ENCODE peak calls at places on chromosomes 16 and 17, in ten cellular contexts. One of them, this sample, is unnamed.

GRCh38 chr16:58196898-58197313 is 1.0 kb downstream of the CSNK2A2 start:
- DNase-seq in stromal cell of bone marrow: peak
- DNase-seq in right atrium auricular region: no peak
- DNase-seq in Daoy: no peak
- DNase-seq in cardiac septum: no peak
- DNase-seq in amniotic stem cell: no peak
- DNase-seq in fibroblast of the conjunctiva: peak
- DNase-seq in tibial artery: no peak
- DNase-seq in glutamatergic neuron: no peak
- DNase-seq in Caco-2: peak
- DNase-seq in this sample: no peak

GRCh38 chr17:68602267-68602644 is 1.1 kb upstream of the FAM20A start:
- DNase-seq in stromal cell of bone marrow: no peak
- DNase-seq in right atrium auricular region: no peak
- DNase-seq in Daoy: no peak
- DNase-seq in cardiac septum: no peak
- DNase-seq in amniotic stem cell: no peak
- DNase-seq in fibroblast of the conjunctiva: no peak
- DNase-seq in tibial artery: no peak
- DNase-seq in glutamatergic neuron: no peak
- DNase-seq in Caco-2: no peak
- DNase-seq in this sample: no peak

GRCh38 chr17:81349397-81350319 is 45.6 kb upstream of the BAHCC1 start:
- DNase-seq in stromal cell of bone marrow: no peak
- DNase-seq in right atrium auricular region: no peak
- DNase-seq in Daoy: peak
- DNase-seq in cardiac septum: no peak
- DNase-seq in amniotic stem cell: no peak
- DNase-seq in fibroblast of the conjunctiva: no peak
- DNase-seq in tibial artery: no peak
- DNase-seq in glutamatergic neuron: peak
- DNase-seq in Caco-2: no peak
- DNase-seq in this sample: no peak

GRCh38 chr17:37220609-37220953 is 155.2 kb upstream of the C17orf78 start:
- DNase-seq in stromal cell of bone marrow: peak
- DNase-seq in right atrium auricular region: no peak
- DNase-seq in Daoy: peak
- DNase-seq in cardiac septum: no peak
- DNase-seq in amniotic stem cell: no peak
- DNase-seq in fibroblast of the conjunctiva: no peak
- DNase-seq in tibial artery: no peak
- DNase-seq in glutamatergic neuron: peak
- DNase-seq in Caco-2: peak
- DNase-seq in this sample: peak

GRCh38 chr17:71631483-71631882 is 489.3 kb upstream of the SOX9 start:
- DNase-seq in stromal cell of bone marrow: no peak
- DNase-seq in right atrium auricular region: no peak
- DNase-seq in Daoy: peak
- DNase-seq in cardiac septum: no peak
- DNase-seq in amniotic stem cell: no peak
- DNase-seq in fibroblast of the conjunctiva: no peak
- DNase-seq in tibial artery: no peak
- DNase-seq in glutamatergic neuron: no peak
- DNase-seq in Caco-2: no peak
- DNase-seq in this sample: no peak

GRCh38 chr16:70512456-70512855 is 10.9 kb downstream of the COG4 start:
- DNase-seq in stromal cell of bone marrow: no peak
- DNase-seq in right atrium auricular region: no peak
- DNase-seq in Daoy: no peak
- DNase-seq in cardiac septum: no peak
- DNase-seq in amniotic stem cell: no peak
- DNase-seq in fibroblast of the conjunctiva: no peak
- DNase-seq in tibial artery: no peak
- DNase-seq in glutamatergic neuron: no peak
- DNase-seq in Caco-2: no peak
- DNase-seq in this sample: no peak

GRCh38 chr17:73950515-73950914 is 253.0 kb upstream of the RPL38 start:
- DNase-seq in stromal cell of bone marrow: no peak
- DNase-seq in right atrium auricular region: no peak
- DNase-seq in Daoy: no peak
- DNase-seq in cardiac septum: no peak
- DNase-seq in amniotic stem cell: no peak
- DNase-seq in fibroblast of the conjunctiva: no peak
- DNase-seq in tibial artery: no peak
- DNase-seq in glutamatergic neuron: no peak
- DNase-seq in Caco-2: no peak
- DNase-seq in this sample: no peak

GRCh38 chr16:84836234-84836647 is 16.5 kb downstream of the CRISPLD2 start:
- DNase-seq in stromal cell of bone marrow: peak
- DNase-seq in right atrium auricular region: peak
- DNase-seq in Daoy: peak
- DNase-seq in cardiac septum: peak
- DNase-seq in amniotic stem cell: peak
- DNase-seq in fibroblast of the conjunctiva: peak
- DNase-seq in tibial artery: peak
- DNase-seq in glutamatergic neuron: no peak
- DNase-seq in Caco-2: no peak
- DNase-seq in this sample: no peak

GRCh38 chr17:688100-688989 is 26.3 kb downstream of the VPS53 start:
- DNase-seq in stromal cell of bone marrow: no peak
- DNase-seq in right atrium auricular region: no peak
- DNase-seq in Daoy: no peak
- DNase-seq in cardiac septum: no peak
- DNase-seq in amniotic stem cell: no peak
- DNase-seq in fibroblast of the conjunctiva: no peak
- DNase-seq in tibial artery: no peak
- DNase-seq in glutamatergic neuron: no peak
- DNase-seq in Caco-2: no peak
- DNase-seq in this sample: no peak

GRCh38 chr17:81802856-81803643 is 900 bp upstream of the GCGR start:
- DNase-seq in stromal cell of bone marrow: no peak
- DNase-seq in right atrium auricular region: no peak
- DNase-seq in Daoy: no peak
- DNase-seq in cardiac septum: no peak
- DNase-seq in amniotic stem cell: no peak
- DNase-seq in fibroblast of the conjunctiva: no peak
- DNase-seq in tibial artery: no peak
- DNase-seq in glutamatergic neuron: no peak
- DNase-seq in Caco-2: no peak
- DNase-seq in this sample: no peak

GRCh38 chr16:81817789-81818304 is 38.8 kb downstream of the PLCG2 start:
- DNase-seq in stromal cell of bone marrow: no peak
- DNase-seq in right atrium auricular region: no peak
- DNase-seq in Daoy: no peak
- DNase-seq in cardiac septum: no peak
- DNase-seq in amniotic stem cell: no peak
- DNase-seq in fibroblast of the conjunctiva: no peak
- DNase-seq in tibial artery: no peak
- DNase-seq in glutamatergic neuron: no peak
- DNase-seq in Caco-2: no peak
- DNase-seq in this sample: no peak

GRCh38 chr17:41307647-41308046 is 1.5 kb downstream of the KRTAP16-1 start:
- DNase-seq in stromal cell of bone marrow: peak
- DNase-seq in right atrium auricular region: no peak
- DNase-seq in Daoy: peak
- DNase-seq in cardiac septum: peak
- DNase-seq in amniotic stem cell: no peak
- DNase-seq in fibroblast of the conjunctiva: no peak
- DNase-seq in tibial artery: no peak
- DNase-seq in glutamatergic neuron: no peak
- DNase-seq in Caco-2: no peak
- DNase-seq in this sample: no peak

GRCh38 chr17:81332949-81333570 is 38.0 kb upstream of the SLC38A10 start:
- DNase-seq in stromal cell of bone marrow: no peak
- DNase-seq in right atrium auricular region: no peak
- DNase-seq in Daoy: no peak
- DNase-seq in cardiac septum: no peak
- DNase-seq in amniotic stem cell: no peak
- DNase-seq in fibroblast of the conjunctiva: no peak
- DNase-seq in tibial artery: no peak
- DNase-seq in glutamatergic neuron: peak
- DNase-seq in Caco-2: no peak
- DNase-seq in this sample: no peak

GRCh38 chr17:78049609-78050008 is 78.9 kb downstream of the TMC6 start:
- DNase-seq in stromal cell of bone marrow: no peak
- DNase-seq in right atrium auricular region: no peak
- DNase-seq in Daoy: no peak
- DNase-seq in cardiac septum: no peak
- DNase-seq in amniotic stem cell: no peak
- DNase-seq in fibroblast of the conjunctiva: no peak
- DNase-seq in tibial artery: no peak
- DNase-seq in glutamatergic neuron: no peak
- DNase-seq in Caco-2: no peak
- DNase-seq in this sample: no peak

GRCh38 chr17:15404116-15404730 is 62.8 kb upstream of the TEKT3 start:
- DNase-seq in stromal cell of bone marrow: no peak
- DNase-seq in right atrium auricular region: no peak
- DNase-seq in Daoy: peak
- DNase-seq in cardiac septum: no peak
- DNase-seq in amniotic stem cell: no peak
- DNase-seq in fibroblast of the conjunctiva: no peak
- DNase-seq in tibial artery: no peak
- DNase-seq in glutamatergic neuron: no peak
- DNase-seq in Caco-2: no peak
- DNase-seq in this sample: no peak

GRCh38 chr17:45437461-45438283 is 5.0 kb upstream of the ARHGAP27 start:
- DNase-seq in stromal cell of bone marrow: no peak
- DNase-seq in right atrium auricular region: no peak
- DNase-seq in Daoy: no peak
- DNase-seq in cardiac septum: peak
- DNase-seq in amniotic stem cell: no peak
- DNase-seq in fibroblast of the conjunctiva: no peak
- DNase-seq in tibial artery: no peak
- DNase-seq in glutamatergic neuron: peak
- DNase-seq in Caco-2: no peak
- DNase-seq in this sample: no peak

GRCh38 chr17:31815212-31815611 is 43.8 kb downstream of the COPRS start:
- DNase-seq in stromal cell of bone marrow: no peak
- DNase-seq in right atrium auricular region: no peak
- DNase-seq in Daoy: no peak
- DNase-seq in cardiac septum: peak
- DNase-seq in amniotic stem cell: no peak
- DNase-seq in fibroblast of the conjunctiva: no peak
- DNase-seq in tibial artery: no peak
- DNase-seq in glutamatergic neuron: no peak
- DNase-seq in Caco-2: no peak
- DNase-seq in this sample: no peak

GRCh38 chr16:82062645-82063058 is 27.6 kb downstream of the HSD17B2 start:
- DNase-seq in stromal cell of bone marrow: peak
- DNase-seq in right atrium auricular region: no peak
- DNase-seq in Daoy: no peak
- DNase-seq in cardiac septum: no peak
- DNase-seq in amniotic stem cell: no peak
- DNase-seq in fibroblast of the conjunctiva: peak
- DNase-seq in tibial artery: no peak
- DNase-seq in glutamatergic neuron: no peak
- DNase-seq in Caco-2: no peak
- DNase-seq in this sample: no peak

GRCh38 chr17:80780381-80781187 is 211.1 kb upstream of the CHMP6 start:
- DNase-seq in stromal cell of bone marrow: no peak
- DNase-seq in right atrium auricular region: no peak
- DNase-seq in Daoy: no peak
- DNase-seq in cardiac septum: no peak
- DNase-seq in amniotic stem cell: no peak
- DNase-seq in fibroblast of the conjunctiva: no peak
- DNase-seq in tibial artery: no peak
- DNase-seq in glutamatergic neuron: no peak
- DNase-seq in Caco-2: no peak
- DNase-seq in this sample: no peak

GRCh38 chr17:17983376-17983775 is 10.7 kb downstream of the DRC3 start:
- DNase-seq in stromal cell of bone marrow: no peak
- DNase-seq in right atrium auricular region: no peak
- DNase-seq in Daoy: no peak
- DNase-seq in cardiac septum: no peak
- DNase-seq in amniotic stem cell: no peak
- DNase-seq in fibroblast of the conjunctiva: no peak
- DNase-seq in tibial artery: no peak
- DNase-seq in glutamatergic neuron: no peak
- DNase-seq in Caco-2: no peak
- DNase-seq in this sample: no peak

GRCh38 chr17:76793775-76794174 is 55.9 kb downstream of the MFSD11 start:
- DNase-seq in stromal cell of bone marrow: no peak
- DNase-seq in right atrium auricular region: no peak
- DNase-seq in Daoy: peak
- DNase-seq in cardiac septum: no peak
- DNase-seq in amniotic stem cell: no peak
- DNase-seq in fibroblast of the conjunctiva: no peak
- DNase-seq in tibial artery: no peak
- DNase-seq in glutamatergic neuron: no peak
- DNase-seq in Caco-2: peak
- DNase-seq in this sample: peak

GRCh38 chr17:17749921-17750320 is 68.7 kb downstream of the RAI1 start:
- DNase-seq in stromal cell of bone marrow: no peak
- DNase-seq in right atrium auricular region: no peak
- DNase-seq in Daoy: peak
- DNase-seq in cardiac septum: no peak
- DNase-seq in amniotic stem cell: no peak
- DNase-seq in fibroblast of the conjunctiva: peak
- DNase-seq in tibial artery: no peak
- DNase-seq in glutamatergic neuron: peak
- DNase-seq in Caco-2: peak
- DNase-seq in this sample: peak

GRCh38 chr17:66268247-66268927 is 34.0 kb upstream of the PRKCA start:
- DNase-seq in stromal cell of bone marrow: peak
- DNase-seq in right atrium auricular region: no peak
- DNase-seq in Daoy: peak
- DNase-seq in cardiac septum: no peak
- DNase-seq in amniotic stem cell: peak
- DNase-seq in fibroblast of the conjunctiva: peak
- DNase-seq in tibial artery: no peak
- DNase-seq in glutamatergic neuron: no peak
- DNase-seq in Caco-2: no peak
- DNase-seq in this sample: no peak

GRCh38 chr16:67015317-67015731 is 13.6 kb upstream of the CBFB start:
- DNase-seq in stromal cell of bone marrow: no peak
- DNase-seq in right atrium auricular region: no peak
- DNase-seq in Daoy: no peak
- DNase-seq in cardiac septum: peak
- DNase-seq in amniotic stem cell: no peak
- DNase-seq in fibroblast of the conjunctiva: no peak
- DNase-seq in tibial artery: no peak
- DNase-seq in glutamatergic neuron: no peak
- DNase-seq in Caco-2: peak
- DNase-seq in this sample: no peak

GRCh38 chr16:67926181-67926742 is 5.4 kb downstream of the CTRL start:
- DNase-seq in stromal cell of bone marrow: no peak
- DNase-seq in right atrium auricular region: no peak
- DNase-seq in Daoy: peak
- DNase-seq in cardiac septum: no peak
- DNase-seq in amniotic stem cell: no peak
- DNase-seq in fibroblast of the conjunctiva: no peak
- DNase-seq in tibial artery: peak
- DNase-seq in glutamatergic neuron: peak
- DNase-seq in Caco-2: no peak
- DNase-seq in this sample: no peak